ENCODE peak calls at places on chromosomes 4 and X, in four cellular contexts. M, K, R and G are unnamed samples. For H3K27me3, the result is how much of the 10 kb centered on the place peaks cover.

GRCh38 chrX:119735467-119735866 is 22.9 kb upstream of the SOWAHD start:
- DNase-seq in K (no peak), R (no peak), M (no peak), G (no peak)

GRCh38 chrX:105837227-105837626 is 14.9 kb downstream of the NRK start:
- DNase-seq in R (peak), M (peak), K (no peak), G (no peak)

GRCh38 chr4:73573794-73574528 is 46.3 kb downstream of the RASSF6 start:
- DNase-seq in R (peak), M (peak), K (peak), G (no peak)

GRCh38 chr4:141731481-141731880 is 95.1 kb downstream of the IL15 start:
- DNase-seq in M (no peak), R (no peak), K (no peak), G (no peak)

GRCh38 chr4:177986236-177986635 is 544.0 kb upstream of the AGA start:
- DNase-seq in M (no peak), R (no peak), K (no peak), G (no peak)

GRCh38 chr4:112888617-112889016 is 160.8 kb upstream of the ANK2 start:
- DNase-seq in R (no peak), M (no peak), K (no peak), G (no peak)

GRCh38 chrX:39445336-39445735 is 644.1 kb downstream of the MID1IP1 start:
- DNase-seq in K (peak), M (peak), R (peak), G (no peak)

GRCh38 chr4:38094419-38094818 is 134.2 kb downstream of the PTTG2 start:
- DNase-seq in M (no peak), K (no peak), R (no peak), G (no peak)

GRCh38 chr4:143626134-143626859 is 74.2 kb downstream of the FREM3 start:
- DNase-seq in M (peak), R (peak), K (peak), G (no peak)

GRCh38 chr4:68927165-68927564 is 24.4 kb downstream of the UGT2A3 start:
- DNase-seq in K (no peak), R (no peak), M (no peak), G (no peak)

GRCh38 chrX:18012974-18013373 is 151.9 kb upstream of the RAI2 start:
- DNase-seq in M (no peak), R (no peak), K (no peak), G (no peak)

GRCh38 chrX:50097121-50097520 is 103.7 kb downstream of the AKAP4 start:
- DNase-seq in K (no peak), M (no peak), R (no peak), G (no peak)

GRCh38 chrX:50088645-50089044 is 112.2 kb downstream of the AKAP4 start:
- DNase-seq in R (no peak), M (no peak), K (no peak), G (no peak)

GRCh38 chrX:50098749-50099148 is 102.1 kb downstream of the AKAP4 start:
- DNase-seq in M (no peak), K (no peak), R (no peak), G (no peak)

GRCh38 chrX:50098241-50098640 is 102.6 kb downstream of the AKAP4 start:
- DNase-seq in R (no peak), K (no peak), M (no peak), G (no peak)

DNA sequence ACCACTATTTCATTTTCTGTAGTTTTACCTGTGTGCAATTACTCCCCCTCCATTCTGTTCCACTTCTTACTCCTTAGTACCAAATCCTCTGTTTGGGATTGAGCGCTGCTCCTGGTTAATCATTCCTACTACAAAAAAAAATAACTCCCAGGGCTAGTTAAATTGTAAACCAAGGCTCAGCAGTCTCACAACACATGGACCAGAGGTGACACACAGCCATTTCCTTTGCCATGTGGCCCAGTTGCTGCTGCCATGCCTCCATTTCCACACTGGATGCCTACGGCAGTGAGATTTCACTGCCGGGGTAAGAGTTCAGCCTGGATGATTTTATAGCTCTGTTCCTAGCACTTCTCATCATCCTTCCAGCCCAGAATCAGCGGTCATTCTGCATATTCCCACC is 107.2 kb downstream of the AKAP4 start:
- DNase-seq in R (no peak), M (no peak), K (no peak), G (no peak)
- H3K27me3 ChIP-seq in R (under half), M (under half), K (under half), G (under half)

GRCh38 chrX:627510-627964 is 3.1 kb upstream of the SHOX start:
- DNase-seq in M (no peak), R (no peak), K (peak), G (no peak)
- H3K27me3 ChIP-seq in M (under half), R (under half), K (under half), G (under half)

DNA sequence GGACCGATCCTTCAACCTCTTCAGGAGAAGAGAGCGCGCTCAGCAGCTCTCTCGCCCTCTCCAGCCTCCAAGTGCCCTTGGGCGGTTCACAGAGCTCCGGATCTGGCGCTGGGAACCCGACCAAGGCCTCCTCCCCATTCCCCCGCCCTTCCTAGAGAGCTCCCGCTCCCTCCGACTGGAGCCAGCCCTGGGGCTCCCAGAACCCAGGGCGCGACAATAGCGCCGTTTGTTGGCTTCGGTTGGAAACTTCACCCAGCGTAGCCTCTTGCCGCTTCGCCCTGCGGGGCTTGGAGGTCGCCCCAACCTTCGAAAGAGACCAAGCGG is 3.1 kb upstream of the SOX3 start:
- DNase-seq in M (no peak), K (no peak), R (no peak), G (no peak)
- H3K27me3 ChIP-seq in M (half or more), K (under half), R (under half), G (under half)

GRCh38 chrX:115067812-115068211 is 50.4 kb upstream of the IL13RA2 start:
- DNase-seq in M (no peak), R (no peak), K (no peak), G (no peak)

GRCh38 chrX:115065304-115065703 is 47.9 kb upstream of the IL13RA2 start:
- DNase-seq in K (no peak), R (no peak), M (no peak), G (no peak)

DNA sequence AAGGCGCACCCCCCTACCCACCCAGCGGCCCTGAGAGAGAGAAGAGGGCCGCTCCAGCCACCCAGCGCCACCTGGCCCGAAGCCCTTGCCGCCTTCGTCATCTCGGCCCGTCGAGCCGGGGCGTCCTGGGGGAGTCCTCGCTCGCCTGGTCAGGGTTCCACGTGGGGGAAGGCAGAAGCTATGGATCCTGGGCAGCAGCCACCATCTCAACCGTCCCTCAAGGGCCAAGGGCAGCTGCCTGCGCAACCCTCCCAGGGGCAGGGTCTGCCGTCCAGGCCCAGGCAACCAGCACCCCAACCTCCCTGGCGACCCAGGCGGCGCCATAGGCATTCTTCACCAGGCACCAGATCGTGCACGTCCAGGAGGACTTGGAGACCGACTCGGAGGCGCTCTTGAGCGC is 51.5 kb upstream of the IL13RA2 start:
- DNase-seq in M (no peak), R (no peak), K (no peak), G (no peak)
- H3K27me3 ChIP-seq in M (under half), R (under half), K (under half), G (under half)

GRCh38 chr4:8762356-8762755 is 109.3 kb downstream of the HMX1 start:
- DNase-seq in K (no peak), R (no peak), M (no peak), G (no peak)
- H3K27me3 ChIP-seq in K (under half), R (under half), M (under half), G (under half)

DNA sequence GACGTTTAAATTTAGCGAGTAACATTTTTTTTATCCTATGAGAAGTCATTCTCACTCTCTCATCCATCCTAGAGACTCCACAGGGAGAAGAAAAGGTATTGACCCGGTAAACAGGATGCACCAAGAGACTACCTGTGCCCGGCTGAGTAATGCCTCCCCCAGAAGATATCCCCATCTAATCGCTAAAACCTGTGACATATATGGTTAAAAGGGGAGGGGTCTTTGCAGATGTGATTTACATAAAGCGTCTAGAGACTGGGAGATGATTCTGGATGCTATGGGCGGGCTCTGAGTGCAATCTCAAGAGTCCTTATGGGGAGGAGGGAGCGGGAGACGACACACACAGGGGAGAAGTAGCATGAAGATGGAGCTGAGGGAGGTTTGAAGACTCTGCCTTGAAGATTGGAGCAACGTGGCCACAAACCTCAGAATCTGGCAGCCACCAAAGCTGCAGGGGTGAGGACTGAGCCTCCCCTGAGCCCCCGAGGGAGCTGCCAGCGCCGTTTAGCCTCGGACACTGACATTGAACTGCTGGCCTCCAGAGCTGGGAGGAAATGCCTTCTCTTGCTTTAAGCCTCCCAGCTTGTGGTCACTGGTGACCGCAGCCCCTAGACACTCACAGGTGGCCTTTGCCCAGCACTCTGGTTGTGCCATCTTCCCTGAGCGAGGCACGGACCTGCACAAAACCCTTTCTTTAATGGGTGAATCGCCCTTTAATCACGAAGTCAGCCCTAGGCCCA is 11.2 kb downstream of the ABLIM2 start:
- DNase-seq in K (no peak), M (no peak), R (no peak), G (no peak)
- H3K27me3 ChIP-seq in K (under half), M (under half), R (under half), G (under half)

GRCh38 chr4:106291678-106292077 is 24.3 kb downstream of the TBCK start:
- DNase-seq in R (no peak), M (no peak), K (no peak), G (no peak)
- H3K27me3 ChIP-seq in R (under half), M (under half), K (under half), G (under half)

GRCh38 chrX:42952621-42953020 is 174.7 kb upstream of the PPP1R2C start:
- DNase-seq in M (no peak), K (no peak), R (no peak), G (no peak)
- H3K27me3 ChIP-seq in M (under half), K (under half), R (under half), G (under half)

DNA sequence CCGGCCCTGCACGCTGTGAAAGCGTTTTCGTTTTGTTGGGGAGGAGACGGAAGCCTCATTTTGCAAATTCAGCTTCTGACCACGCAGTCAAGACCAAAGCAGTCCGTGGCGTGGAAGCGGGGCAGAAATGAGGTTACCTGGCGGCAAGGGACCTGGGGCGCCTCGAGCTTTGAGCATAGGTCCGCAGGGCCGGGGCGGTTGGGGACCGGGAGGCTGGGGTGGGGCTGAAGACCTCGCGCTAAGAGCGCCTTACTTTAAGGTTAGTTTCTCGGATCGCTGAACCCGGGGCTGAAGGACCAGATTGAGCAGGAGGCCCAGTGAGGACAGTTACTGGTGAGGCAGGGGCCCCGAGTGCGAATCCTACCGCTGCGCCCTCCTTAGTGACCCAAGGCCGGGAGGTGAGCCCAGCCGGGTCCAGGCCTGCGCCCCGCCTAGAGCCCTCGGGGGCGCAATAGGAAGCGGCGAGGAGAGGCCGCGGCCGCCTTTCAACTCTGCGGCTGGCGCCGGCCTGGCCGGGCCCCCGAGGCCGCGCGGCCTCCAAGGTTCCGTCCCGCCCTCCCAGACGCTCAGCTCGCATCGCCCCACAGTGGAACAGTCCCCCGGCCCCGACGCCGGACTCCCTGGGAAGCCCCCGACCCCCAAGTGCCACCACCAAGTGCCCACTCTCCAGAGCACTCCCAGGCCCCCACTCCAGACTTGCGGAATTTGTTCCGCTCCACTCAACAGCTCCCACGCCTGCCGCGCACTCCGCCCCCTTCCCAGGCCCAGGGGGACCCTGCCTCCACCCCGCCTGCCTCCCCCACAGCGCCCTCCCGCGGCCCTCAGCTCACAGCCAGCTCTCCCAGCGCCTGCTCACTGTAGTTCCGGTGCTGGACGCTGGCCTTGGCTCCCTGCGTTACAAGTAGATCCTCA is 7.6 kb downstream of the MSX1 start:
- DNase-seq in K (no peak), M (no peak), R (no peak), G (no peak)
- H3K27me3 ChIP-seq in K (half or more), M (half or more), R (half or more), G (half or more)

GRCh38 chr4:1470816-1471442 is 64.7 kb upstream of the NKX1-1 start:
- DNase-seq in M (no peak), R (no peak), K (no peak), G (no peak)
- H3K27me3 ChIP-seq in M (under half), R (under half), K (under half), G (under half)